ENCODE peak calls at places on chromosomes 12 and 14, in four cellular contexts. A is iPS DF 6.9, P is NT2/D1, E is body of pancreas. T is an unnamed sample.
A peak's percentile ranks its signal among the peaks of the same experiment; 100 is the strongest.

GRCh38 chr12:100753837-100754236 is 40.7 kb upstream of the ANO4 start:
- DNase-seq in A (no peak), P (no peak), E (no peak), T (no peak)

GRCh38 chr14:81169711-81170103 is 51.1 kb downstream of the GTF2A1 start:
- DNase-seq in A (no peak), P (no peak), E (peak; percentile 56), T (peak; percentile 67)

GRCh38 chr12:91139981-91140659 is 28.8 kb upstream of the LUM start:
- DNase-seq in A (no peak), P (no peak), E (no peak), T (no peak)

GRCh38 chr12:109677323-109677722 is 36.3 kb upstream of the FAM222A start:
- DNase-seq in A (no peak), P (no peak), E (no peak), T (no peak)

GRCh38 chr12:113220593-113221180 is 577 bp upstream of the TPCN1 start:
- DNase-seq in A (no peak), P (no peak), E (no peak), T (no peak)

GRCh38 chr12:95809000-95809680 is 18.6 kb upstream of the NTN4 start:
- DNase-seq in A (no peak), P (no peak), E (no peak), T (no peak)

GRCh38 chr12:112418596-112419268 is at the start of gene PTPN11:
- DNase-seq in A (no peak), P (peak; percentile 70), E (peak; percentile 88), T (peak; percentile 88)

GRCh38 chr14:100902295-100902694 is 1.2 kb downstream of the RTL1 start:
- DNase-seq in A (no peak), P (no peak), E (no peak), T (peak; percentile 20)

GRCh38 chr12:128816643-128816920 is 7.2 kb downstream of the SLC15A4 start:
- DNase-seq in A (no peak), P (no peak), E (no peak), T (no peak)

GRCh38 chr12:121190523-121191031 is 19.4 kb upstream of the P2RX4 start:
- DNase-seq in A (no peak), P (no peak), E (no peak), T (no peak)

GRCh38 chr14:31986405-31986804 is 90.7 kb upstream of the ARHGAP5 start:
- DNase-seq in A (no peak), P (no peak), E (no peak), T (no peak)

GRCh38 chr12:52415870-52416750 is 10.0 kb upstream of the KRT82 start:
- DNase-seq in A (no peak), P (no peak), E (peak; percentile 19), T (peak; percentile 43)

GRCh38 chr12:6364037-6364360 is 11.4 kb downstream of the SCNN1A start:
- DNase-seq in A (no peak), P (no peak), E (no peak), T (no peak)

GRCh38 chr12:851913-852312 is 97.6 kb downstream of the RAD52 start:
- DNase-seq in A (no peak), P (no peak), E (no peak), T (no peak)

GRCh38 chr12:20695232-20695631 is at the start of gene SLCO1C1:
- DNase-seq in A (no peak), P (peak; percentile 46), E (no peak), T (no peak)

GRCh38 chr12:34244608-34245007 is 222.3 kb downstream of the ALG10 start:
- DNase-seq in A (no peak), P (no peak), E (no peak), T (no peak)
- H3K9me3 ChIP-seq in A (peaks cover 2% of the 10 kb centered on the region), P (no peaks in the 10 kb centered on the region), E (no peaks in the 10 kb centered on the region), T (no peaks in the 10 kb centered on the region)

GRCh38 chr14:92696356-92696755 is 52.1 kb downstream of the LGMN start:
- DNase-seq in A (no peak), P (no peak), E (no peak), T (no peak)
- H3K27me3 ChIP-seq in A (no peaks in the 10 kb centered on the region), P (no peaks in the 10 kb centered on the region), E (no peaks in the 10 kb centered on the region), T (no peaks in the 10 kb centered on the region)

GRCh38 chr12:108635201-108635996 is 1.7 kb upstream of the SELPLG start:
- DNase-seq in A (no peak), P (no peak), E (no peak), T (no peak)
- H3K4me1 ChIP-seq in A (peaks cover 9% of the 10 kb centered on the region), P (peaks cover 27% of the 10 kb centered on the region), E (no peaks in the 10 kb centered on the region), T (peaks cover 9% of the 10 kb centered on the region)

GRCh38 chr12:16020034-16020433 is 108.9 kb downstream of the DERA start:
- DNase-seq in A (no peak), P (no peak), E (no peak), T (no peak)

GRCh38 chr12:16019131-16019530 is 108.0 kb downstream of the DERA start:
- DNase-seq in A (no peak), P (no peak), E (no peak), T (no peak)

GRCh38 chr12:16021026-16021425 is 109.9 kb downstream of the DERA start:
- DNase-seq in A (no peak), P (no peak), E (no peak), T (no peak)

GRCh38 chr12:16012086-16012485 is 101.0 kb downstream of the DERA start:
- DNase-seq in A (no peak), P (no peak), E (peak; percentile 72), T (no peak)

GRCh38 chr12:16016748-16017147 is 105.6 kb downstream of the DERA start:
- DNase-seq in A (no peak), P (no peak), E (no peak), T (no peak)
- H3K9me3 ChIP-seq in A (peaks cover 1% of the 10 kb centered on the region), P (peaks cover 64% of the 10 kb centered on the region), E (no peaks in the 10 kb centered on the region), T (peaks cover 8% of the 10 kb centered on the region)

T was measured in lung.